ENCODE peak calls at places on chromosomes 2 and 18, in nine cellular contexts. Y is GM23338, K is HepG2, D is breast epithelium, C is HL-60, M is GM12878, A is sigmoid colon, T is H1, L is Panc1. J is an unnamed sample.

GRCh38 chr2:46871976-46872381 is 43.6 kb downstream of the MCFD2 start:
- DNase-seq in M (no peak), Y (no peak), L (no peak), T (no peak), K (no peak), A (peak; percentile 61), D (no peak), C (no peak), J (no peak)

GRCh38 chr2:74658516-74658915 is 4.5 kb downstream of the SEMA4F start:
- DNase-seq in Y (no peak), L (no peak), A (no peak), M (no peak), D (no peak), K (no peak), C (no peak), T (no peak), J (no peak)

GRCh38 chr2:198657520-198658121 is 800.1 kb downstream of the SATB2 start:
- DNase-seq in L (peak; percentile 5), T (no peak), C (peak; percentile 8), M (no peak), Y (peak; percentile 77), A (no peak), K (peak; percentile 7), D (no peak), J (no peak)

GRCh38 chr2:235008584-235009044 is 56.8 kb downstream of the SH3BP4 start:
- DNase-seq in D (no peak), L (no peak), M (no peak), K (peak; percentile 55), T (no peak), C (no peak), A (no peak), Y (no peak), J (no peak)

GRCh38 chr2:219542931-219543595 is 546 bp downstream of the CHPF start:
- DNase-seq in L (no peak), A (no peak), T (peak; percentile 83), Y (peak; percentile 50), K (peak; percentile 35), C (no peak), D (no peak), M (no peak), J (no peak)

GRCh38 chr2:240192661-240193060 is 52.2 kb upstream of the OTOS start:
- DNase-seq in M (no peak), C (no peak), Y (no peak), D (no peak), L (no peak), K (no peak), A (no peak), T (no peak), J (no peak)

GRCh38 chr2:106127282-106127771 is 66.8 kb downstream of the UXS1 start:
- DNase-seq in K (peak; percentile 66), M (no peak), D (no peak), A (no peak), L (no peak), C (no peak), T (no peak), Y (no peak), J (no peak)

GRCh38 chr2:205695460-205695979 is 13.2 kb downstream of the NRP2 start:
- DNase-seq in Y (no peak), L (no peak), D (no peak), M (no peak), K (no peak), C (no peak), A (peak; percentile 60), T (no peak), J (no peak)

GRCh38 chr2:151138507-151138906 is 123.2 kb downstream of the RBM43 start:
- DNase-seq in T (no peak), A (no peak), Y (no peak), C (no peak), K (no peak), M (no peak), L (no peak), D (no peak), J (no peak)

GRCh38 chr2:230269715-230270114 is 44.2 kb downstream of the SP140 start:
- DNase-seq in T (no peak), A (no peak), K (no peak), D (no peak), L (no peak), Y (no peak), M (peak; percentile 26), C (no peak), J (no peak)

GRCh38 chr18:57441395-57441794 is 6.2 kb downstream of the ONECUT2 start:
- DNase-seq in D (no peak), T (peak; percentile 71), Y (peak; percentile 77), L (no peak), C (peak; percentile 11), K (no peak), M (no peak), A (no peak), J (no peak)

GRCh38 chr18:55489742-55490055 is 98.3 kb downstream of the TCF4 start:
- DNase-seq in Y (no peak), A (no peak), L (no peak), M (peak; percentile 8), T (no peak), K (no peak), C (no peak), D (no peak), J (no peak)

GRCh38 chr18:48785686-48786470 is 164.9 kb downstream of the SMAD7 start:
- DNase-seq in Y (no peak), D (no peak), T (no peak), L (no peak), K (no peak), M (no peak), A (peak; percentile 40), C (no peak), J (no peak)

GRCh38 chr2:237570776-237571335 is 4.5 kb downstream of the PRLH start:
- DNase-seq in M (no peak), A (no peak), L (no peak), T (peak; percentile 44), K (no peak), C (no peak), Y (no peak), D (no peak), J (no peak)

GRCh38 chr2:190023860-190024259 is 38.7 kb downstream of the MSTN start:
- DNase-seq in L (peak; percentile 30), K (peak; percentile 57), A (no peak), C (peak; percentile 28), D (no peak), M (no peak), T (no peak), Y (peak; percentile 80), J (peak; percentile 45)

GRCh38 chr18:43279015-43279758 is 1.9 kb upstream of the SYT4 start:
- DNase-seq in K (peak; percentile 31), A (no peak), Y (peak; percentile 89), C (peak; percentile 20), M (no peak), L (no peak), T (no peak), D (no peak), J (peak; percentile 50)

GRCh38 chr2:176491172-176491904 is 222.1 kb downstream of the MTX2 start:
- DNase-seq in T (no peak), Y (peak; percentile 27), K (no peak), A (peak; percentile 84), C (no peak), D (peak; percentile 31), M (peak; percentile 67), L (no peak), J (peak; percentile 70)

GRCh38 chr2:104574367-104574766 is 279.5 kb upstream of the POU3F3 start:
- DNase-seq in Y (no peak), C (no peak), D (no peak), T (no peak), K (no peak), M (no peak), A (no peak), L (no peak), J (no peak)

GRCh38 chr2:94872088-94872618 is 923 bp downstream of the TEKT4 start:
- DNase-seq in K (no peak), L (no peak), T (no peak), D (no peak), M (no peak), Y (no peak), C (no peak), A (no peak), J (no peak)

GRCh38 chr18:58838946-58839345 is 25.7 kb upstream of the ZNF532 start:
- DNase-seq in L (no peak), K (peak; percentile 32), Y (no peak), D (no peak), A (no peak), C (no peak), T (no peak), M (no peak), J (no peak)

GRCh38 chr2:728165-728564 is 51.0 kb upstream of the TMEM18 start:
- DNase-seq in T (no peak), K (no peak), C (no peak), L (no peak), M (no peak), Y (no peak), A (no peak), D (no peak), J (no peak)
- TF ChIP-seq POLR2AphosphoS5 in T (no peak), K (no peak), C (no peak), L (no peak), M (no peak), Y (no peak), A (no peak), D (no peak), J (no peak)

DNA sequence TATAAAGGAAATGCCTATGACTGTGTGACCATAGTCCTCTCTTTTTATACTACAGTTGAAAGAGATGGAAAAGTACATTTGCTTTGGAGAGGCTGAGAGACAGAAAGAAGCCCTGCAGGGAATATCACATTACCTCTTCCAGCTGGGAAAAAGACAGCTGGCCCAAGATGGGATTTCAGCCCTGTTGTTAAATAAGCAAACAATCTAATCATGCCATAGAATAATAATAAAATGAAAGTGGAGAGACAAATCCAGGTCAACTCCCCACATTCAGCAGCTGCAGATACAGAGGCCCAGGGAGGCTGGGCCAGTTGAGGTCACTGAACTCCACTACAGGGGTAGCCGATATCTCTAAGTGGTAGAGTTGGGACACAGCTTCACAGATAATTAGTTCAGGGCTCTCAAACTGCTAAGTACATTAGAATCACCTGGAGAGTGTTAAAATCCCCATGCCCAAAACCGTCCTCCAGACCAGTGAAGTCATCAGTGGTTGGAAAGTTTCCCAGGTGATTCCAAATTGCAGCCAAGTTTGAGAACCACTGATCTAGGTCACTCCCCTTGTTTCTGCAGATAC is 81.9 kb downstream of the MOGAT1 start:
- DNase-seq in D (no peak), Y (no peak), C (no peak), K (no peak), T (no peak), M (no peak), L (no peak), A (no peak), J (no peak)
- TF ChIP-seq POLR2AphosphoS5 in D (no peak), Y (no peak), C (no peak), K (no peak), T (no peak), M (no peak), L (no peak), A (no peak), J (no peak)

DNA sequence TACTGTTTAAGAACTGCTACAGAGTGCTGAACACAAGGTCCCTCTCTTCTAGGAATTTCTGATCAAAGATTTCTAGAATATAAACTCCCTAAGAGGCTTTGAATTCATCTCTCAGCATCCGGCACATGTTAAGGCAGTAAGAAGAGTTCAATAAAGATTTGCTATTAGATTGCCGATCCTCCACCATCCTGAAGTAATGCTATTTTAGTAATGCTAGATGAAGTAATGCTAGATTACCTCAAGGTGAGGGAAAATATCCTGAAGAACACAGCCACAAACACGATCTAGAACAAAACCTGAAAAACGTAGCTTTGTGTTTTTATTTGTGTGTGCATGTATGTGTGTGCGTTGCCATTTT is 919 bp upstream of the MYL12B start:
- DNase-seq in D (no peak), C (no peak), K (no peak), T (no peak), A (no peak), L (no peak), Y (no peak), M (no peak), J (no peak)
- TF ChIP-seq POLR2AphosphoS5 in D (no peak), C (no peak), K (no peak), T (no peak), A (no peak), L (no peak), Y (no peak), M (no peak), J (no peak)

GRCh38 chr2:21438949-21439348 is 315.2 kb downstream of the TDRD15 start:
- DNase-seq in T (no peak), C (no peak), D (no peak), M (no peak), Y (no peak), K (no peak), A (no peak), L (no peak), J (no peak)
- TF ChIP-seq POLR2AphosphoS5 in T (no peak), C (no peak), D (no peak), M (no peak), Y (no peak), K (no peak), A (no peak), L (no peak), J (no peak)